ENCODE peak calls at places on chromosome 12, in nine cellular contexts. One of them, this sample, is unnamed.

GRCh38 chr12:60257063-60257462 is 661.2 kb downstream of the SLC16A7 start:
- DNase-seq in GM10248: no peak
- DNase-seq in H4: peak; percentile 70
- DNase-seq in cardiac muscle cell: peak; percentile 68
- DNase-seq in cardiac fibroblast: peak; percentile 68
- DNase-seq in T-helper 17 cell: no peak
- DNase-seq in NCI-H460: peak; percentile 14
- DNase-seq in NCI-H1092: no peak
- DNase-seq in WTC11: no peak
- DNase-seq in this sample: no peak

GRCh38 chr12:98646165-98646764 is 1.2 kb downstream of the APAF1 start:
- DNase-seq in WTC11: no peak
- DNase-seq in GM10248: no peak
- DNase-seq in cardiac muscle cell: peak; percentile 30
- DNase-seq in T-helper 17 cell: no peak
- DNase-seq in cardiac fibroblast: peak; percentile 29
- DNase-seq in H4: no peak
- DNase-seq in NCI-H460: peak; percentile 5
- DNase-seq in NCI-H1092: no peak
- DNase-seq in this sample: peak; percentile 47

GRCh38 chr12:119528241-119528640 is 65.3 kb upstream of the TMEM233 start:
- DNase-seq in cardiac fibroblast: peak; percentile 1
- DNase-seq in WTC11: no peak
- DNase-seq in NCI-H1092: no peak
- DNase-seq in NCI-H460: peak; percentile 17
- DNase-seq in GM10248: no peak
- DNase-seq in H4: no peak
- DNase-seq in cardiac muscle cell: peak; percentile 13
- DNase-seq in T-helper 17 cell: no peak
- DNase-seq in this sample: no peak

GRCh38 chr12:120843472-120843871 is 60.7 kb downstream of the SPPL3 start:
- DNase-seq in T-helper 17 cell: no peak
- DNase-seq in H4: no peak
- DNase-seq in NCI-H460: no peak
- DNase-seq in WTC11: no peak
- DNase-seq in cardiac muscle cell: no peak
- DNase-seq in cardiac fibroblast: no peak
- DNase-seq in NCI-H1092: no peak
- DNase-seq in GM10248: no peak
- DNase-seq in this sample: no peak

GRCh38 chr12:58291106-58291505 is 349.7 kb downstream of the ATP23 start:
- DNase-seq in NCI-H1092: no peak
- DNase-seq in T-helper 17 cell: no peak
- DNase-seq in NCI-H460: no peak
- DNase-seq in cardiac muscle cell: no peak
- DNase-seq in H4: no peak
- DNase-seq in WTC11: no peak
- DNase-seq in cardiac fibroblast: no peak
- DNase-seq in GM10248: peak; percentile 26
- DNase-seq in this sample: no peak

GRCh38 chr12:81542621-81543020 is 216.5 kb downstream of the PPFIA2 start:
- DNase-seq in GM10248: no peak
- DNase-seq in H4: peak; percentile 39
- DNase-seq in WTC11: no peak
- DNase-seq in T-helper 17 cell: no peak
- DNase-seq in cardiac muscle cell: no peak
- DNase-seq in cardiac fibroblast: no peak
- DNase-seq in NCI-H1092: no peak
- DNase-seq in NCI-H460: no peak
- DNase-seq in this sample: no peak

GRCh38 chr12:116236148-116236731 is 41.3 kb downstream of the MED13L start:
- DNase-seq in GM10248: peak; percentile 45
- DNase-seq in H4: peak; percentile 53
- DNase-seq in NCI-H460: peak; percentile 51
- DNase-seq in NCI-H1092: no peak
- DNase-seq in WTC11: peak; percentile 25
- DNase-seq in T-helper 17 cell: no peak
- DNase-seq in cardiac muscle cell: peak; percentile 68
- DNase-seq in cardiac fibroblast: peak; percentile 72
- DNase-seq in this sample: peak; percentile 74

GRCh38 chr12:21984375-21984774 is 43.1 kb upstream of the ABCC9 start:
- DNase-seq in cardiac fibroblast: no peak
- DNase-seq in WTC11: no peak
- DNase-seq in cardiac muscle cell: no peak
- DNase-seq in NCI-H1092: no peak
- DNase-seq in NCI-H460: no peak
- DNase-seq in GM10248: no peak
- DNase-seq in H4: no peak
- DNase-seq in T-helper 17 cell: no peak
- DNase-seq in this sample: no peak

GRCh38 chr12:123077298-123078113 is 73.4 kb downstream of the PITPNM2 start:
- DNase-seq in H4: no peak
- DNase-seq in NCI-H1092: no peak
- DNase-seq in NCI-H460: no peak
- DNase-seq in GM10248: no peak
- DNase-seq in WTC11: no peak
- DNase-seq in T-helper 17 cell: no peak
- DNase-seq in cardiac muscle cell: no peak
- DNase-seq in cardiac fibroblast: no peak
- DNase-seq in this sample: no peak

GRCh38 chr12:18242380-18243089 is 18.8 kb upstream of the PIK3C2G start:
- DNase-seq in H4: no peak
- DNase-seq in T-helper 17 cell: no peak
- DNase-seq in GM10248: no peak
- DNase-seq in WTC11: no peak
- DNase-seq in cardiac fibroblast: no peak
- DNase-seq in cardiac muscle cell: no peak
- DNase-seq in NCI-H1092: no peak
- DNase-seq in NCI-H460: no peak
- DNase-seq in this sample: no peak

GRCh38 chr12:14308516-14308915 is 57.0 kb upstream of the ATF7IP start:
- DNase-seq in cardiac muscle cell: no peak
- DNase-seq in T-helper 17 cell: no peak
- DNase-seq in NCI-H1092: no peak
- DNase-seq in cardiac fibroblast: no peak
- DNase-seq in GM10248: no peak
- DNase-seq in WTC11: no peak
- DNase-seq in NCI-H460: no peak
- DNase-seq in H4: no peak
- DNase-seq in this sample: no peak

GRCh38 chr12:124385219-124385969 is 90.5 kb downstream of the RFLNA start:
- DNase-seq in H4: peak; percentile 57
- DNase-seq in cardiac fibroblast: peak; percentile 65
- DNase-seq in GM10248: no peak
- DNase-seq in NCI-H460: peak; percentile 40
- DNase-seq in T-helper 17 cell: no peak
- DNase-seq in cardiac muscle cell: peak; percentile 68
- DNase-seq in WTC11: no peak
- DNase-seq in NCI-H1092: no peak
- DNase-seq in this sample: no peak

GRCh38 chr12:66899567-66899966 is 220.7 kb upstream of the GRIP1 start:
- DNase-seq in T-helper 17 cell: no peak
- DNase-seq in cardiac muscle cell: no peak
- DNase-seq in cardiac fibroblast: no peak
- DNase-seq in NCI-H1092: no peak
- DNase-seq in H4: no peak
- DNase-seq in WTC11: no peak
- DNase-seq in GM10248: no peak
- DNase-seq in NCI-H460: no peak
- DNase-seq in this sample: no peak

GRCh38 chr12:14776236-14776959 is 26.9 kb downstream of the WBP11 start:
- DNase-seq in WTC11: no peak
- DNase-seq in NCI-H1092: no peak
- DNase-seq in H4: peak; percentile 24
- DNase-seq in GM10248: no peak
- DNase-seq in NCI-H460: no peak
- DNase-seq in T-helper 17 cell: no peak
- DNase-seq in cardiac muscle cell: peak; percentile 57
- DNase-seq in cardiac fibroblast: peak; percentile 63
- DNase-seq in this sample: no peak

GRCh38 chr12:64714551-64714968 is 44.6 kb downstream of the GNS start:
- DNase-seq in NCI-H1092: no peak
- DNase-seq in WTC11: no peak
- DNase-seq in cardiac muscle cell: no peak
- DNase-seq in H4: no peak
- DNase-seq in T-helper 17 cell: no peak
- DNase-seq in cardiac fibroblast: no peak
- DNase-seq in NCI-H460: no peak
- DNase-seq in GM10248: peak; percentile 26
- DNase-seq in this sample: no peak

GRCh38 chr12:112843272-112843671 is 51.7 kb downstream of the RPH3A start:
- DNase-seq in cardiac muscle cell: peak; percentile 10
- DNase-seq in cardiac fibroblast: no peak
- DNase-seq in GM10248: no peak
- DNase-seq in NCI-H1092: peak; percentile 5
- DNase-seq in T-helper 17 cell: no peak
- DNase-seq in H4: no peak
- DNase-seq in WTC11: no peak
- DNase-seq in NCI-H460: no peak
- DNase-seq in this sample: no peak

GRCh38 chr12:29578070-29578469 is 80.6 kb upstream of the OVCH1 start:
- DNase-seq in H4: no peak
- DNase-seq in WTC11: no peak
- DNase-seq in T-helper 17 cell: no peak
- DNase-seq in cardiac muscle cell: peak; percentile 23
- DNase-seq in NCI-H1092: no peak
- DNase-seq in cardiac fibroblast: peak; percentile 65
- DNase-seq in GM10248: no peak
- DNase-seq in NCI-H460: no peak
- DNase-seq in this sample: no peak

GRCh38 chr12:49538740-49539403 is at the start of gene KCNH3:
- DNase-seq in cardiac muscle cell: peak; percentile 78
- DNase-seq in NCI-H1092: peak; percentile 78
- DNase-seq in NCI-H460: peak; percentile 61
- DNase-seq in cardiac fibroblast: peak; percentile 74
- DNase-seq in T-helper 17 cell: peak; percentile 86
- DNase-seq in GM10248: peak; percentile 94
- DNase-seq in WTC11: peak; percentile 75
- DNase-seq in H4: peak; percentile 72
- DNase-seq in this sample: peak; percentile 82

GRCh38 chr12:32151081-32151480 is 44.4 kb downstream of the BICD1 start:
- DNase-seq in H4: no peak
- DNase-seq in GM10248: no peak
- DNase-seq in WTC11: no peak
- DNase-seq in cardiac fibroblast: no peak
- DNase-seq in T-helper 17 cell: no peak
- DNase-seq in NCI-H1092: no peak
- DNase-seq in NCI-H460: no peak
- DNase-seq in cardiac muscle cell: no peak
- DNase-seq in this sample: no peak

GRCh38 chr12:38850463-38850862 is 54.9 kb downstream of the CPNE8 start:
- DNase-seq in WTC11: no peak
- DNase-seq in T-helper 17 cell: no peak
- DNase-seq in cardiac fibroblast: peak; percentile 14
- DNase-seq in NCI-H460: no peak
- DNase-seq in H4: no peak
- DNase-seq in GM10248: no peak
- DNase-seq in NCI-H1092: no peak
- DNase-seq in cardiac muscle cell: peak; percentile 44
- DNase-seq in this sample: no peak

GRCh38 chr12:119179335-119180021 is 747 bp downstream of the HSPB8 start:
- DNase-seq in WTC11: peak; percentile 38
- DNase-seq in T-helper 17 cell: no peak
- DNase-seq in H4: peak; percentile 64
- DNase-seq in NCI-H460: peak; percentile 65
- DNase-seq in cardiac muscle cell: peak; percentile 44
- DNase-seq in cardiac fibroblast: peak; percentile 55
- DNase-seq in GM10248: no peak
- DNase-seq in NCI-H1092: no peak
- DNase-seq in this sample: no peak

GRCh38 chr12:34394211-34395055 is 372.1 kb downstream of the ALG10 start:
- DNase-seq in WTC11: no peak
- DNase-seq in T-helper 17 cell: peak; percentile 4
- DNase-seq in cardiac fibroblast: no peak
- DNase-seq in NCI-H460: no peak
- DNase-seq in cardiac muscle cell: no peak
- DNase-seq in H4: no peak
- DNase-seq in NCI-H1092: no peak
- DNase-seq in GM10248: peak; percentile 5
- DNase-seq in this sample: no peak

GRCh38 chr12:104177663-104178501 is 37.7 kb upstream of the TXNRD1 start:
- DNase-seq in WTC11: no peak
- DNase-seq in cardiac fibroblast: peak; percentile 100
- DNase-seq in cardiac muscle cell: peak; percentile 100
- DNase-seq in GM10248: no peak
- DNase-seq in NCI-H1092: no peak
- DNase-seq in NCI-H460: peak; percentile 32
- DNase-seq in T-helper 17 cell: no peak
- DNase-seq in H4: peak; percentile 96
- DNase-seq in this sample: peak; percentile 19

GRCh38 chr12:1797991-1798733 is 22.2 kb upstream of the LRTM2 start:
- DNase-seq in NCI-H460: no peak
- DNase-seq in WTC11: no peak
- DNase-seq in GM10248: no peak
- DNase-seq in cardiac muscle cell: no peak
- DNase-seq in T-helper 17 cell: no peak
- DNase-seq in H4: no peak
- DNase-seq in cardiac fibroblast: no peak
- DNase-seq in NCI-H1092: no peak
- DNase-seq in this sample: no peak

GRCh38 chr12:749871-750270 is 2.5 kb upstream of the WNK1 start:
- DNase-seq in T-helper 17 cell: no peak
- DNase-seq in cardiac fibroblast: no peak
- DNase-seq in H4: no peak
- DNase-seq in WTC11: no peak
- DNase-seq in NCI-H460: no peak
- DNase-seq in GM10248: no peak
- DNase-seq in NCI-H1092: no peak
- DNase-seq in cardiac muscle cell: no peak
- DNase-seq in this sample: no peak

GRCh38 chr12:109738209-109738608 is 24.6 kb downstream of the FAM222A start:
- DNase-seq in T-helper 17 cell: peak; percentile 1
- DNase-seq in NCI-H1092: no peak
- DNase-seq in GM10248: no peak
- DNase-seq in cardiac fibroblast: no peak
- DNase-seq in NCI-H460: no peak
- DNase-seq in cardiac muscle cell: no peak
- DNase-seq in WTC11: peak; percentile 8
- DNase-seq in H4: no peak
- DNase-seq in this sample: no peak

GRCh38 chr12:105107176-105107496 is 395 bp upstream of the WASHC4 start:
- DNase-seq in WTC11: no peak
- DNase-seq in NCI-H460: peak; percentile 44
- DNase-seq in cardiac muscle cell: no peak
- DNase-seq in H4: no peak
- DNase-seq in T-helper 17 cell: no peak
- DNase-seq in NCI-H1092: no peak
- DNase-seq in cardiac fibroblast: peak; percentile 52
- DNase-seq in GM10248: no peak
- DNase-seq in this sample: no peak

GRCh38 chr12:102769323-102769916 is 147.6 kb downstream of the PAH start:
- DNase-seq in NCI-H460: peak; percentile 68
- DNase-seq in H4: peak; percentile 48
- DNase-seq in NCI-H1092: no peak
- DNase-seq in WTC11: peak; percentile 66
- DNase-seq in T-helper 17 cell: no peak
- DNase-seq in cardiac muscle cell: peak; percentile 76
- DNase-seq in GM10248: peak; percentile 55
- DNase-seq in cardiac fibroblast: peak; percentile 66
- DNase-seq in this sample: peak; percentile 39

GRCh38 chr12:38384816-38385491 is 68.4 kb downstream of the ALG10B start:
- DNase-seq in cardiac muscle cell: no peak
- DNase-seq in NCI-H1092: no peak
- DNase-seq in cardiac fibroblast: no peak
- DNase-seq in H4: peak; percentile 97
- DNase-seq in T-helper 17 cell: no peak
- DNase-seq in WTC11: peak; percentile 47
- DNase-seq in NCI-H460: peak; percentile 86
- DNase-seq in GM10248: no peak
- DNase-seq in this sample: no peak

GRCh38 chr12:107891967-107892366 is 117.5 kb downstream of the ASCL4 start:
- DNase-seq in H4: peak; percentile 12
- DNase-seq in T-helper 17 cell: no peak
- DNase-seq in GM10248: no peak
- DNase-seq in NCI-H460: peak; percentile 18
- DNase-seq in WTC11: no peak
- DNase-seq in cardiac muscle cell: peak; percentile 20
- DNase-seq in NCI-H1092: no peak
- DNase-seq in cardiac fibroblast: peak; percentile 11
- DNase-seq in this sample: peak; percentile 12

GRCh38 chr12:75786071-75786470 is 245.5 kb downstream of the PHLDA1 start:
- DNase-seq in T-helper 17 cell: no peak
- DNase-seq in NCI-H460: no peak
- DNase-seq in cardiac muscle cell: no peak
- DNase-seq in NCI-H1092: no peak
- DNase-seq in cardiac fibroblast: no peak
- DNase-seq in H4: no peak
- DNase-seq in GM10248: no peak
- DNase-seq in WTC11: no peak
- DNase-seq in this sample: no peak

This sample was measured in HAP-1.